ENCODE peak calls at places on chromosomes 11 and 22, in eight cellular contexts. X is mucosa of gallbladder; Z is NCI-H1417; D is stimulated activated CD4-positive, alpha-beta T cell treated with anti-CD3 and anti-CD28 coated beads, Interleukin-4, amount 100 ng/mL, for 24 hours; Y is kidney tubule cell; B is pancreas; U is activated naive CD8-positive, alpha-beta T cell treated with anti-CD3 and anti-CD28 coated beads for 36 hours; H is neural progenitor cell. R is an unnamed sample.
A peak's percentile ranks its signal among the peaks of the same experiment; 100 is the strongest.

GRCh38 chr11:109734602-109735001 is 312.6 kb downstream of the C11orf87 start:
- DNase-seq in X (no peak), Z (no peak), D (no peak), Y (peak; percentile 24), B (no peak), U (no peak), H (no peak), R (no peak)

GRCh38 chr22:47199261-47199948 is 437.0 kb downstream of the TBC1D22A start:
- DNase-seq in X (no peak), Z (no peak), D (peak; percentile 1), Y (no peak), B (no peak), U (no peak), H (no peak), R (no peak)

GRCh38 chr11:110295487-110296225 is 758 bp downstream of the RDX start:
- DNase-seq in X (peak; percentile 27), Z (peak; percentile 84), D (peak; percentile 52), Y (peak; percentile 60), B (peak; percentile 83), U (peak; percentile 64), H (peak; percentile 79), R (peak; percentile 91)

GRCh38 chr11:107370390-107370789 is 87.2 kb downstream of the CWF19L2 start:
- DNase-seq in X (no peak), Z (no peak), D (no peak), Y (no peak), B (no peak), U (no peak), H (no peak), R (no peak)

GRCh38 chr11:64007160-64007628 is 21.0 kb downstream of the OTUB1 start:
- DNase-seq in X (no peak), Z (no peak), D (no peak), Y (peak; percentile 33), B (no peak), U (no peak), H (peak; percentile 70), R (no peak)

GRCh38 chr11:65136515-65137096 is 2.3 kb upstream of the SYVN1 start:
- DNase-seq in X (no peak), Z (no peak), D (no peak), Y (no peak), B (no peak), U (no peak), H (no peak), R (no peak)

GRCh38 chr11:102157219-102157618 is 47.0 kb downstream of the YAP1 start:
- DNase-seq in X (peak; percentile 57), Z (no peak), D (no peak), Y (peak; percentile 72), B (no peak), U (no peak), H (peak; percentile 25), R (peak; percentile 77)

GRCh38 chr11:61533401-61533800 is 24.9 kb downstream of the LRRC10B start:
- DNase-seq in X (no peak), Z (peak; percentile 85), D (no peak), Y (peak; percentile 18), B (no peak), U (no peak), H (no peak), R (no peak)

GRCh38 chr11:2655320-2655719 is 44.5 kb downstream of the KCNQ1OT1 start:
- DNase-seq in X (no peak), Z (peak; percentile 3), D (no peak), Y (no peak), B (no peak), U (no peak), H (no peak), R (no peak)

GRCh38 chr11:129590753-129591475 is 215.3 kb downstream of the BARX2 start:
- DNase-seq in X (no peak), Z (no peak), D (no peak), Y (no peak), B (no peak), U (no peak), H (no peak), R (no peak)

GRCh38 chr11:71988050-71988449 is 10.7 kb upstream of the IL18BP start:
- DNase-seq in X (no peak), Z (no peak), D (no peak), Y (peak; percentile 23), B (no peak), U (no peak), H (no peak), R (no peak)

GRCh38 chr11:93117578-93117964 is 80.2 kb downstream of the SLC36A4 start:
- DNase-seq in X (no peak), Z (no peak), D (no peak), Y (no peak), B (no peak), U (no peak), H (no peak), R (no peak)

GRCh38 chr11:118435233-118435892 is 929 bp upstream of the KMT2A start:
- DNase-seq in X (peak; percentile 24), Z (peak; percentile 97), D (peak; percentile 64), Y (peak; percentile 59), B (peak; percentile 68), U (peak; percentile 75), H (peak; percentile 96), R (peak; percentile 63)

GRCh38 chr11:8096575-8096974 is 15.6 kb downstream of the TUB start:
- DNase-seq in X (no peak), Z (no peak), D (no peak), Y (no peak), B (no peak), U (no peak), H (no peak), R (no peak)

GRCh38 chr11:122187373-122188165 is 71.6 kb upstream of the BLID start:
- DNase-seq in X (no peak), Z (no peak), D (no peak), Y (no peak), B (no peak), U (no peak), H (no peak), R (no peak)

GRCh38 chr22:21707677-21708076 is 27.9 kb downstream of the YPEL1 start:
- DNase-seq in X (no peak), Z (peak; percentile 22), D (no peak), Y (no peak), B (no peak), U (no peak), H (no peak), R (no peak)

GRCh38 chr11:134907636-134908035 is 495.6 kb upstream of the B3GAT1 start:
- DNase-seq in X (no peak), Z (no peak), D (no peak), Y (no peak), B (no peak), U (no peak), H (no peak), R (no peak)

GRCh38 chr11:71096751-71097388 is 155.5 kb downstream of the SHANK2 start:
- DNase-seq in X (no peak), Z (no peak), D (no peak), Y (peak; percentile 74), B (no peak), U (no peak), H (no peak), R (no peak)

GRCh38 chr11:120674537-120674936 is 163.0 kb downstream of the GRIK4 start:
- DNase-seq in X (no peak), Z (no peak), D (no peak), Y (peak; percentile 93), B (no peak), U (no peak), H (no peak), R (no peak)

GRCh38 chr11:118607401-118608267 is at the start of gene PHLDB1:
- DNase-seq in X (no peak), Z (peak; percentile 78), D (peak; percentile 33), Y (peak; percentile 75), B (peak; percentile 81), U (peak; percentile 43), H (peak; percentile 65), R (peak; percentile 93)

GRCh38 chr22:30556388-30556787 is 9.8 kb upstream of the SEC14L6 start:
- DNase-seq in X (no peak), Z (no peak), D (no peak), Y (no peak), B (no peak), U (no peak), H (peak; percentile 30), R (no peak)

GRCh38 chr22:39246217-39246616 is 1.4 kb upstream of the PDGFB start:
- DNase-seq in X (no peak), Z (no peak), D (no peak), Y (no peak), B (no peak), U (no peak), H (no peak), R (no peak)

GRCh38 chr11:3995949-3996554 is 98.5 kb upstream of the RRM1 start:
- DNase-seq in X (no peak), Z (no peak), D (no peak), Y (peak; percentile 47), B (no peak), U (no peak), H (no peak), R (no peak)

GRCh38 chr11:12321217-12321937 is 56.0 kb upstream of the PARVA start:
- DNase-seq in X (no peak), Z (peak; percentile 34), D (no peak), Y (no peak), B (no peak), U (no peak), H (no peak), R (no peak)

GRCh38 chr11:84588131-84588829 is 1038.9 kb downstream of the DLG2 start:
- DNase-seq in X (no peak), Z (no peak), D (no peak), Y (no peak), B (no peak), U (no peak), H (no peak), R (no peak)

GRCh38 chr22:49767355-49768062 is 60.2 kb downstream of the BRD1 start:
- DNase-seq in X (no peak), Z (peak; percentile 20), D (peak; percentile 35), Y (peak; percentile 62), B (peak; percentile 27), U (no peak), H (peak; percentile 69), R (peak; percentile 33)

R was measured in upper lobe of left lung.